ENCODE peak calls at places on chromosome 22, in five cellular contexts. W is EL; N is DMS79 treated with DMSO at 0.1 percent for 48 hours; B is activated naive CD8-positive, alpha-beta T cell treated with anti-CD3 and anti-CD28 coated beads, Interleukin-2, amount 10 ng/mL, durations not matched to agents 7 days and 5 days; L is kidney glomerular epithelial cell. O is an unnamed sample.

GRCh38 chr22:25746012-25746373 is 4.0 kb downstream of the MYO18B start:
- DNase-seq in L (peak; percentile 11), B (no peak), W (peak; percentile 50), N (no peak), O (no peak)

GRCh38 chr22:17606472-17606871 is 22.1 kb downstream of the ATP6V1E1 start:
- DNase-seq in N (no peak), B (no peak), W (no peak), L (no peak), O (no peak)

GRCh38 chr22:20859615-20860014 is 808 bp downstream of the SNAP29 start:
- DNase-seq in N (no peak), L (no peak), W (no peak), B (no peak), O (no peak)

GRCh38 chr22:25572708-25573161 is 8.3 kb downstream of the GRK3 start:
- DNase-seq in B (no peak), W (no peak), N (no peak), L (no peak), O (no peak)

GRCh38 chr22:32385681-32386080 is 26.4 kb downstream of the RTCB start:
- DNase-seq in L (no peak), W (no peak), N (no peak), B (no peak), O (no peak)

GRCh38 chr22:43845981-43846380 is 16.3 kb downstream of the SULT4A1 start:
- DNase-seq in W (no peak), N (no peak), B (peak; percentile 6), L (no peak), O (peak; percentile 29)

GRCh38 chr22:38317995-38318715 is 922 bp upstream of the CSNK1E start:
- DNase-seq in L (peak; percentile 93), W (peak; percentile 98), N (peak; percentile 31), B (no peak), O (peak; percentile 85)

GRCh38 chr22:46936378-46936916 is 174.0 kb downstream of the TBC1D22A start:
- DNase-seq in N (no peak), W (no peak), B (no peak), L (peak; percentile 80), O (no peak)

GRCh38 chr22:32850591-32851517 is 49.3 kb downstream of the TIMP3 start:
- DNase-seq in N (no peak), L (no peak), B (no peak), W (no peak), O (no peak)

GRCh38 chr22:39478461-39478860 is 21.6 kb downstream of the MGAT3 start:
- DNase-seq in L (peak; percentile 7), W (no peak), N (no peak), B (peak; percentile 64), O (no peak)

GRCh38 chr22:39299829-39300178 is 19.6 kb downstream of the RPL3 start:
- DNase-seq in L (no peak), B (no peak), N (no peak), W (peak; percentile 67), O (no peak)

GRCh38 chr22:45888221-45889092 is 88.5 kb downstream of the WNT7B start:
- DNase-seq in W (no peak), N (no peak), L (no peak), B (no peak), O (no peak)

GRCh38 chr22:44404341-44405020 is 91.7 kb upstream of the SHISAL1 start:
- DNase-seq in B (no peak), W (no peak), L (no peak), N (no peak), O (peak; percentile 27)

GRCh38 chr22:49942565-49943404 is 17.8 kb upstream of the PIM3 start:
- DNase-seq in L (no peak), W (no peak), N (no peak), B (no peak), O (no peak)

GRCh38 chr22:23790819-23791736 is 4.3 kb downstream of the SMARCB1 start:
- DNase-seq in N (no peak), L (no peak), B (no peak), W (peak; percentile 38), O (no peak)

GRCh38 chr22:38738475-38739070 is 17.2 kb downstream of the SUN2 start:
- DNase-seq in W (no peak), L (no peak), B (no peak), N (no peak), O (no peak)

GRCh38 chr22:30705710-30706651 is 11.3 kb downstream of the OSBP2 start:
- DNase-seq in L (no peak), B (no peak), N (no peak), W (peak; percentile 86), O (no peak)

GRCh38 chr22:19816372-19817119 is 38.1 kb downstream of the GNB1L start:
- DNase-seq in W (no peak), B (no peak), N (no peak), L (no peak), O (peak; percentile 20)

GRCh38 chr22:24410110-24410856 is 17.1 kb upstream of the ADORA2A start:
- DNase-seq in L (no peak), B (peak; percentile 55), W (peak; percentile 69), N (no peak), O (no peak)

GRCh38 chr22:16824718-16825687 is at the start of gene XKR3:
- DNase-seq in W (no peak), B (no peak), L (no peak), N (no peak), O (peak; percentile 81)

GRCh38 chr22:20062766-20063083 is 17.3 kb upstream of the DGCR8 start:
- DNase-seq in L (no peak), W (peak; percentile 84), N (no peak), B (no peak), O (no peak)

GRCh38 chr22:38228873-38229740 is 27.3 kb downstream of the MAFF start:
- DNase-seq in L (peak; percentile 29), B (no peak), N (no peak), W (peak; percentile 58), O (no peak)

GRCh38 chr22:18950141-18950540 is 14.0 kb upstream of the PRODH start:
- DNase-seq in N (no peak), W (no peak), B (no peak), L (no peak), O (no peak)

GRCh38 chr22:42437488-42438292 is 5.5 kb upstream of the NFAM1 start:
- DNase-seq in W (peak; percentile 58), L (peak; percentile 26), B (peak; percentile 85), N (peak; percentile 37), O (peak; percentile 83)

GRCh38 chr22:19960491-19961200 is 19.0 kb upstream of the TXNRD2 start:
- DNase-seq in B (no peak), L (no peak), N (no peak), W (no peak), O (no peak)

GRCh38 chr22:31496735-31497146 is 405 bp downstream of the SFI1 start:
- DNase-seq in B (no peak), L (peak; percentile 14), W (peak; percentile 47), N (no peak), O (no peak)

GRCh38 chr22:48901324-48901723 is 926.3 kb downstream of the BRD1 start:
- DNase-seq in W (no peak), L (no peak), B (no peak), N (no peak), O (no peak)

GRCh38 chr22:44268431-44269116 is 44.2 kb downstream of the SHISAL1 start:
- DNase-seq in N (no peak), B (no peak), L (no peak), W (no peak), O (no peak)

GRCh38 chr22:48425091-48425506 is 1402.6 kb downstream of the BRD1 start:
- DNase-seq in W (no peak), L (no peak), N (no peak), B (no peak), O (no peak)

GRCh38 chr22:23822101-23822671 is 16.6 kb downstream of the DERL3 start:
- DNase-seq in B (no peak), N (no peak), W (no peak), L (no peak), O (no peak)

GRCh38 chr22:45235101-45235777 is 5.5 kb downstream of the KIAA0930 start:
- DNase-seq in B (peak; percentile 63), W (no peak), L (no peak), N (peak; percentile 15), O (peak; percentile 81)

GRCh38 chr22:24400726-24401596 is 26.4 kb upstream of the ADORA2A start:
- DNase-seq in N (no peak), W (peak; percentile 40), L (no peak), B (no peak), O (peak; percentile 84)

GRCh38 chr22:43777204-43777671 is 34.9 kb downstream of the EFCAB6 start:
- DNase-seq in B (no peak), L (peak; percentile 77), N (no peak), W (peak; percentile 69), O (no peak)

GRCh38 chr22:27673839-27674238 is 127.7 kb downstream of the MN1 start:
- DNase-seq in L (no peak), N (no peak), W (no peak), B (no peak), O (no peak)

GRCh38 chr22:34429314-34429713 is 509.0 kb upstream of the LARGE1 start:
- DNase-seq in L (no peak), W (no peak), B (no peak), N (no peak), O (no peak)

GRCh38 chr22:38696606-38697005 is 4.1 kb downstream of the JOSD1 start:
- DNase-seq in L (peak; percentile 80), W (peak; percentile 84), N (no peak), B (no peak), O (peak; percentile 76)

GRCh38 chr22:47136050-47136449 is 373.6 kb downstream of the TBC1D22A start:
- DNase-seq in B (no peak), N (no peak), W (no peak), L (no peak), O (no peak)

O was measured in CD14-positive monocyte.